ENCODE peak calls at places on chromosomes 12 and 14, in five cellular contexts. One of them, this sample, is unnamed.

GRCh38 chr12:12428961-12429657 is 72.2 kb downstream of the BORCS5 start:
- DNase-seq in RWPE1: peak
- DNase-seq in endothelial cell: no peak
- DNase-seq in mesothelial cell of epicardium: no peak
- DNase-seq in fibroblast of mammary gland: no peak
- DNase-seq in this sample: no peak

GRCh38 chr12:64670856-64671639 is 60.8 kb downstream of the RASSF3 start:
- DNase-seq in RWPE1: peak
- DNase-seq in mesothelial cell of epicardium: no peak
- DNase-seq in endothelial cell: no peak
- DNase-seq in fibroblast of mammary gland: peak
- DNase-seq in this sample: no peak

GRCh38 chr14:39432619-39433451 is 602 bp upstream of the FBXO33 start:
- DNase-seq in mesothelial cell of epicardium: peak
- DNase-seq in fibroblast of mammary gland: peak
- DNase-seq in endothelial cell: peak
- DNase-seq in RWPE1: peak
- DNase-seq in this sample: peak

GRCh38 chr14:92516966-92517350 is 3.4 kb downstream of the RIN3 start:
- DNase-seq in RWPE1: no peak
- DNase-seq in fibroblast of mammary gland: no peak
- DNase-seq in mesothelial cell of epicardium: no peak
- DNase-seq in endothelial cell: no peak
- DNase-seq in this sample: peak

GRCh38 chr12:57008113-57008687 is 1.9 kb upstream of the ZBTB39 start:
- DNase-seq in endothelial cell: no peak
- DNase-seq in RWPE1: peak
- DNase-seq in mesothelial cell of epicardium: no peak
- DNase-seq in fibroblast of mammary gland: peak
- DNase-seq in this sample: no peak

GRCh38 chr12:41634096-41634495 is 446.0 kb downstream of the PDZRN4 start:
- DNase-seq in RWPE1: no peak
- DNase-seq in endothelial cell: no peak
- DNase-seq in mesothelial cell of epicardium: no peak
- DNase-seq in fibroblast of mammary gland: no peak
- DNase-seq in this sample: no peak

GRCh38 chr12:116693259-116694227 is 44.3 kb downstream of the SPRING1 start:
- DNase-seq in fibroblast of mammary gland: no peak
- DNase-seq in mesothelial cell of epicardium: no peak
- DNase-seq in RWPE1: no peak
- DNase-seq in endothelial cell: no peak
- DNase-seq in this sample: peak

GRCh38 chr14:61188196-61188595 is 92.9 kb downstream of the TMEM30B start:
- DNase-seq in mesothelial cell of epicardium: no peak
- DNase-seq in fibroblast of mammary gland: no peak
- DNase-seq in endothelial cell: no peak
- DNase-seq in RWPE1: no peak
- DNase-seq in this sample: no peak

GRCh38 chr12:3004655-3005565 is 45.7 kb downstream of the TEAD4 start:
- DNase-seq in fibroblast of mammary gland: no peak
- DNase-seq in endothelial cell: no peak
- DNase-seq in RWPE1: peak
- DNase-seq in mesothelial cell of epicardium: no peak
- DNase-seq in this sample: no peak

GRCh38 chr12:101670007-101670671 is 27.3 kb upstream of the CHPT1 start:
- DNase-seq in mesothelial cell of epicardium: no peak
- DNase-seq in RWPE1: no peak
- DNase-seq in endothelial cell: peak
- DNase-seq in fibroblast of mammary gland: peak
- DNase-seq in this sample: no peak

GRCh38 chr14:83757896-83758295 is 1772.0 kb upstream of the FLRT2 start:
- DNase-seq in RWPE1: no peak
- DNase-seq in fibroblast of mammary gland: peak
- DNase-seq in endothelial cell: no peak
- DNase-seq in mesothelial cell of epicardium: no peak
- DNase-seq in this sample: no peak

GRCh38 chr14:49620182-49621113 is at the start of the genes MGAT2 and RPL36AL:
- DNase-seq in mesothelial cell of epicardium: peak
- DNase-seq in RWPE1: peak
- DNase-seq in endothelial cell: peak
- DNase-seq in fibroblast of mammary gland: peak
- DNase-seq in this sample: peak
- TF ChIP-seq CTCF in mesothelial cell of epicardium: peak
- TF ChIP-seq CTCF in RWPE1: peak
- TF ChIP-seq CTCF in endothelial cell: peak
- TF ChIP-seq CTCF in fibroblast of mammary gland: peak
- TF ChIP-seq CTCF in this sample: peak

DNA sequence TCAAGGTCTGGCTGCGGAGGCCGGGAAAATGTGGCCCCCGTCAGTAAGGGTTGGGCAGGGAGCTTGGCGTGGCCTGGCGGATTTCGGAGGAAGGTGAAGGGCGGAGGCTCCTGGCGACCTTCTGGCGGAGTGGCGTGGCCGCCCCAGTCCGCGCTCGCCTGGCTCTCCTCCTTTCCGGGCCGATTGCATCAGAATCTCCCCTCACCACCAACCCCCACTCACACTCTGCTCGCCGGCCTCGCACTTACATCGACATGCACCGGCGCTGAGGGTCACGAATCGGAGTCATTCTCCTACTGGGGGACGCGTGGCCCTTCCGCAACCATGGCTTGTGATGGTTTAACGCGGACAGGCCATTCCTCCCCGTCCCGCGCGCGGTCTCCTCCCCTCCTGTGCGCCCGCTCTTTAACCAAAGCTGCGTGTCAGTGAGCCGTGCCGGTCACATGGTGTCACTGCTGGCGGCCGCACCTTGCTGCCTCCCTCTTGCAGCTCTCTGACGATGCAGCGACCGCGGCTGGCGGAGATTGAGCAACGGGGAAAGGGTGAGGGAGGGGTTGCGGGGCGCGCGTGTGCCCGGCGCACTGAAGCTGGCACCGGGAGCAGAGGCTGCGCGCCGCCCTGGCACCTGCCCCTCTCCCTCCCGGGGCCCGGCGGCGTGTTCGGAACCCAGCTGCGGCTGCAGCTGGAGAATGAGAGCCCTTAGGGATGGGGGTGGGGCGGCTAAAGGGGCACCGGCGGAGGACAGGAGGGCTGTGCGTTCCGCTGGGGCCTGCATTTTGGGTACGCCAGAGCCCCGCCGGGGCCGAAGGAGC is at the start of gene SLC38A1:
- DNase-seq in fibroblast of mammary gland: peak
- DNase-seq in mesothelial cell of epicardium: peak
- DNase-seq in endothelial cell: peak
- DNase-seq in RWPE1: peak
- DNase-seq in this sample: peak
- TF ChIP-seq CTCF in fibroblast of mammary gland: no peak
- TF ChIP-seq CTCF in mesothelial cell of epicardium: no peak
- TF ChIP-seq CTCF in endothelial cell: no peak
- TF ChIP-seq CTCF in RWPE1: no peak
- TF ChIP-seq CTCF in this sample: no peak

DNA sequence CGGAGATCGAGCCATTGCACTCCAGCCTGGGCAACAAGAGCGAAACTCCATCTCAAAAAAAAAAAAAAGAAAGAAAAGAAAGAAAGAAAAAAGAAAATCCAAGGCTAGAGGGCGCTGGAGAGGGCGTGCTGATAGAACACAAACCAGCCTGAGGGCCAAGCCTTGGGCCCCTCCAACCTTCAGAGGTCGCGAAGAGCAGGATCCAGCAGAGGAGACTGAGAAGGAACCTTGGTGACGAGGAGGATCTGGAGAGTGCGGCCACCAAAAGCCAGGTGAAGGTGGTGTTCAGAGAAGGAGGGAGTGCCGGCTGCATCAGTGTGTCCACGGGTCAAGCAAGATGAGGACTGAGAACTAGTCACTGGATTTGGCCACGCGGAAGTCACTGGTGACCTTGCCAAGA is 4.1 kb upstream of the DYNC1H1 start:
- DNase-seq in fibroblast of mammary gland: peak
- DNase-seq in RWPE1: no peak
- DNase-seq in mesothelial cell of epicardium: no peak
- DNase-seq in endothelial cell: peak
- DNase-seq in this sample: peak
- TF ChIP-seq CTCF in fibroblast of mammary gland: peak
- TF ChIP-seq CTCF in RWPE1: peak
- TF ChIP-seq CTCF in mesothelial cell of epicardium: no peak
- TF ChIP-seq CTCF in endothelial cell: peak
- TF ChIP-seq CTCF in this sample: no peak

GRCh38 chr12:132143328-132144071 is 619 bp downstream of the DDX51 start:
- DNase-seq in mesothelial cell of epicardium: no peak
- DNase-seq in fibroblast of mammary gland: no peak
- DNase-seq in endothelial cell: no peak
- DNase-seq in RWPE1: no peak
- DNase-seq in this sample: peak

GRCh38 chr12:132145334-132145733 is 1.1 kb downstream of the NOC4L start:
- DNase-seq in mesothelial cell of epicardium: no peak
- DNase-seq in RWPE1: no peak
- DNase-seq in fibroblast of mammary gland: no peak
- DNase-seq in endothelial cell: no peak
- DNase-seq in this sample: no peak

GRCh38 chr12:132146098-132146497 is 1.8 kb downstream of the NOC4L start:
- DNase-seq in fibroblast of mammary gland: no peak
- DNase-seq in RWPE1: no peak
- DNase-seq in mesothelial cell of epicardium: no peak
- DNase-seq in endothelial cell: no peak
- DNase-seq in this sample: no peak

GRCh38 chr12:132142679-132143327 is 1.3 kb downstream of the DDX51 start:
- DNase-seq in RWPE1: no peak
- DNase-seq in fibroblast of mammary gland: no peak
- DNase-seq in endothelial cell: no peak
- DNase-seq in mesothelial cell of epicardium: no peak
- DNase-seq in this sample: no peak

GRCh38 chr12:132144115-132145071 is at the start of the genes DDX51 and NOC4L:
- DNase-seq in fibroblast of mammary gland: peak
- DNase-seq in RWPE1: peak
- DNase-seq in mesothelial cell of epicardium: peak
- DNase-seq in endothelial cell: peak
- DNase-seq in this sample: peak
- TF ChIP-seq CTCF in fibroblast of mammary gland: no peak
- TF ChIP-seq CTCF in RWPE1: no peak
- TF ChIP-seq CTCF in mesothelial cell of epicardium: no peak
- TF ChIP-seq CTCF in endothelial cell: no peak
- TF ChIP-seq CTCF in this sample: no peak

DNA sequence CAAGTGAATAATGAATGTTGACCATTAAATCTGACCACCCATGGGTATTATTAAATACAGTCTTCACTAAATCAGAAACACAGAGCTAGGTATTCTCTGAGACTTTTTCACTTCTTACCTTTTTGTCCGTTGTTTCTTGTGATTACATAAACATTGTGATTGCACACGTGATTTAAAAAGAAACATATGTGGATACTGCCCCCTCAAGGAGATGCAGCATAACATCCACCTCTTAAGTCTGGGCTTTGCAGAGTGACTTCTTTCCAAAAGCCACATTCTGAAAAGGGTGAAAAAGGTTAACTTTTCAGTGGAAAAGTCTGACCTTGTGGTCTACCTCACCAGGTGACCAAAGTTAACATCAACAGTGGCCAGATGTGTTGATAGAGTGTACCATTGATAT is 185.5 kb upstream of the FAR2 start:
- DNase-seq in mesothelial cell of epicardium: no peak
- DNase-seq in endothelial cell: no peak
- DNase-seq in RWPE1: peak
- DNase-seq in fibroblast of mammary gland: peak
- DNase-seq in this sample: no peak
- TF ChIP-seq CTCF in mesothelial cell of epicardium: peak
- TF ChIP-seq CTCF in endothelial cell: peak
- TF ChIP-seq CTCF in RWPE1: no peak
- TF ChIP-seq CTCF in fibroblast of mammary gland: peak
- TF ChIP-seq CTCF in this sample: no peak

DNA sequence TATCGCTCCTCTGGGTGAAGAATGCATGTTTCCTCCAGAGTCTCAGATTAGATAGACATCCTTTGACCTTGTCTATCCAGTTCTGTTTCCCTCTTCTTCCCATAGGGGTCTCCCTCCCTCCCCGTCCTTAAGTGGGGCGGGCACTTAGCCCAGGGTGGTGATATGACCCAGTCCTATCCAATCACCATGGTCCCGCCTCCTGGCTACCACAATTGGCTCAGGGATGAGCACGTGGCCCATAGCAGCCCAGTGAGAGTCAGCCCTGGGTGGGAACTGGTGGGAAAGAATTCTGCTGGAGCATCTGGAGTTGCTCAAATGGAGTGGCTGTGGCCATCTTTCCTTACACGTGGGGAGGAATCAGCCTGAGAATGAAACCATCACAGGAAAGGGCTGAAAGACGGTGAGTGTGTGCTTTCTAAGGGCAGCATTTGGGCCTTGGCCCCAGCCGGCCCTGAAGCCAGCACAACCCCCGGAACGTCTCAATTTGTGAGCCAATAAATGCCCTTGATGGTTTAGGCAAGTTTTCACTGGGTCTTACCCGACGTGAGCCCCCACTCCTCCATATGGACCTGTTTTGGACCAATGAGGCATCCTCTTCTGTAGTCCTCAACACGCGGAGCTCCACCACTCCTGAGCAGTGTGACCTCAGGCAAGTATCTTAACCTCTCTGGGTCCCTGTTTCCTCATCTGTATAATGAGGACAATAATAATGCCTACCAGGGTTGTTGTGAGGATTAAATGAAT is 14.3 kb upstream of the MLXIP start:
- DNase-seq in fibroblast of mammary gland: peak
- DNase-seq in RWPE1: peak
- DNase-seq in mesothelial cell of epicardium: peak
- DNase-seq in endothelial cell: peak
- DNase-seq in this sample: peak
- TF ChIP-seq CTCF in fibroblast of mammary gland: peak
- TF ChIP-seq CTCF in RWPE1: no peak
- TF ChIP-seq CTCF in mesothelial cell of epicardium: no peak
- TF ChIP-seq CTCF in endothelial cell: no peak
- TF ChIP-seq CTCF in this sample: no peak

GRCh38 chr14:38367922-38368321 is 112.0 kb upstream of the CLEC14A start:
- DNase-seq in RWPE1: no peak
- DNase-seq in mesothelial cell of epicardium: no peak
- DNase-seq in fibroblast of mammary gland: no peak
- DNase-seq in endothelial cell: no peak
- DNase-seq in this sample: no peak
- TF ChIP-seq CTCF in RWPE1: no peak
- TF ChIP-seq CTCF in mesothelial cell of epicardium: no peak
- TF ChIP-seq CTCF in fibroblast of mammary gland: no peak
- TF ChIP-seq CTCF in endothelial cell: no peak
- TF ChIP-seq CTCF in this sample: no peak

DNA sequence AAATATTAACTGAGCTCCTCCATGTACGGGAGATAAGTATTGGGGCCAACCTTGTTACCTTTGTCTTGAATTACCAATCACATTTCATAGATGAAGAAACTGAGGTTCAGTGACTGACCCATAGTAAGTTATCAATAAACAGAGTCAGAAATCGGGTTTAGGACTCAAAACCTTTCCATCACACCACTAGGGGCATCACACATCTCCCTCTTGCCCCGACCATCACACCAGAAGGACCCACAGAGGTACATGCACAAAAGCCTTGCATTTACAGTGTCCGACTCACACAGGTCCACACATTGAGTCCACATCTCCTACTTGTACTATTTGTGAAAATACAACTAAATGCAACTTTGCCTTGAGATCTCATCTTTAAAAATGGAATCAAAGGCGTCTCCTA is 29.4 kb downstream of the KCNA5 start:
- DNase-seq in RWPE1: no peak
- DNase-seq in fibroblast of mammary gland: no peak
- DNase-seq in endothelial cell: no peak
- DNase-seq in mesothelial cell of epicardium: no peak
- DNase-seq in this sample: no peak
- TF ChIP-seq CTCF in RWPE1: no peak
- TF ChIP-seq CTCF in fibroblast of mammary gland: peak
- TF ChIP-seq CTCF in endothelial cell: no peak
- TF ChIP-seq CTCF in mesothelial cell of epicardium: no peak
- TF ChIP-seq CTCF in this sample: no peak